ENCODE peak calls at places on chromosomes 4 and X, in six cellular contexts. H, L, O, S, F and R are unnamed samples. For H3K4me1, the result is how much of the 10 kb centered on the place peaks cover.

GRCh38 chrX:71053217-71053621 is 14.9 kb downstream of the SNX12 start:
- DNase-seq in S (peak), H (no peak), O (peak), F (no peak), L (no peak), R (no peak)

GRCh38 chrX:41382699-41383645 is 49.0 kb downstream of the DDX3X start:
- DNase-seq in O (peak), L (no peak), S (no peak), F (peak), H (no peak), R (no peak)

GRCh38 chr4:187606581-187606980 is 389.0 kb upstream of the ZFP42 start:
- DNase-seq in F (peak), S (peak), L (no peak), O (peak), H (peak), R (peak)

GRCh38 chr4:1116837-1117236 is 3.5 kb upstream of the RNF212 start:
- DNase-seq in H (no peak), L (no peak), F (no peak), O (peak), S (no peak), R (no peak)

GRCh38 chrX:96889726-96890125 is 6.0 kb downstream of the RPA4 start:
- DNase-seq in H (no peak), O (no peak), F (no peak), L (no peak), S (no peak), R (no peak)

GRCh38 chrX:16771483-16772398 is 14.5 kb upstream of the TXLNG start:
- DNase-seq in O (peak), L (no peak), F (peak), H (peak), S (no peak), R (peak)

GRCh38 chr4:183008492-183008891 is 90.6 kb upstream of the WWC2 start:
- DNase-seq in F (no peak), S (no peak), L (no peak), H (no peak), O (no peak), R (no peak)

GRCh38 chr4:33386761-33387160 is 2666.6 kb downstream of the PCDH7 start:
- DNase-seq in S (no peak), L (no peak), H (no peak), F (peak), O (peak), R (no peak)

GRCh38 chrX:119008122-119008744 is 33.8 kb downstream of the LONRF3 start:
- DNase-seq in F (peak), H (peak), O (peak), L (no peak), S (peak), R (no peak)

GRCh38 chr4:173821031-173821430 is 291.0 kb upstream of the HAND2 start:
- DNase-seq in F (no peak), O (no peak), L (no peak), S (no peak), H (no peak), R (no peak)

GRCh38 chrX:109626637-109627036 is 1.7 kb upstream of the KCNE5 start:
- DNase-seq in H (no peak), S (no peak), O (no peak), F (no peak), L (no peak), R (no peak)

GRCh38 chr4:153684182-153685073 is at the start of gene TLR2:
- DNase-seq in S (peak), F (peak), L (peak), H (no peak), O (peak), R (no peak)

GRCh38 chr4:146545102-146545501 is 23.4 kb upstream of the SLC10A7 start:
- DNase-seq in L (no peak), H (no peak), F (peak), S (peak), O (peak), R (peak)

GRCh38 chr4:32775049-32775448 is 2054.9 kb downstream of the PCDH7 start:
- DNase-seq in H (peak), F (peak), S (no peak), O (peak), L (no peak), R (peak)

GRCh38 chr4:165204462-165204830 is 2.9 kb upstream of the KLHL2 start:
- DNase-seq in S (no peak), H (no peak), O (no peak), F (peak), L (no peak), R (peak)

GRCh38 chr4:113718252-113718651 is 43.3 kb downstream of the CAMK2D start:
- DNase-seq in L (no peak), H (no peak), S (no peak), O (no peak), F (no peak), R (no peak)
- H3K4me1 ChIP-seq in L (under half), H (under half), S (under half), O (under half), F (under half), R (under half)

DNA sequence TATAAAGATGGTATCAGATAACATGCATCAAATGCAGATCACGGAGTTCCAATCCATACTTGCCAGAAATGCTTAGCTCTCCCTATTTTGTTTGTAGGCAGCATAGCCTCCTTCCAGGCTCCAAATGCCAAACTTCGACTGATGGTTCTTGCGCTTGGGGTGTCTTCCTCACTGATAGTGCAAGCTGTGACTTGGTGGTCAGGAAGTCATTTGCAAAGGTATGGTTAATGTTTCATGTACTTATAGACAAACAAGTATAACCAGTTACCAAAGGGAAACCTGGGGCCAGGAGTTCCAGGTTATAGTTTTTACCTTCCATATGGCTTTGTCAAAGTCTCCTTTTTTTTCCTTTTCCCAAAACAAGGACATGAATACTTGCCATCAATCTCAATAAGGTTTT is 5.3 kb downstream of the CWH43 start:
- DNase-seq in F (no peak), O (no peak), S (no peak), H (no peak), L (no peak), R (peak)
- H3K4me1 ChIP-seq in F (under half), O (under half), S (under half), H (under half), L (under half), R (under half)

GRCh38 chr4:101156619-101157310 is 190.6 kb downstream of the PPP3CA start:
- DNase-seq in F (no peak), O (no peak), L (no peak), S (no peak), H (no peak), R (no peak)

GRCh38 chr4:101158507-101158906 is 188.8 kb downstream of the PPP3CA start:
- DNase-seq in L (no peak), F (no peak), O (no peak), S (no peak), H (no peak), R (no peak)

GRCh38 chr4:101157415-101158135 is 189.8 kb downstream of the PPP3CA start:
- DNase-seq in H (no peak), F (no peak), O (no peak), L (no peak), S (no peak), R (no peak)

GRCh38 chr4:101155859-101156430 is 191.4 kb downstream of the PPP3CA start:
- DNase-seq in H (no peak), L (no peak), O (no peak), F (no peak), S (no peak), R (no peak)

DNA sequence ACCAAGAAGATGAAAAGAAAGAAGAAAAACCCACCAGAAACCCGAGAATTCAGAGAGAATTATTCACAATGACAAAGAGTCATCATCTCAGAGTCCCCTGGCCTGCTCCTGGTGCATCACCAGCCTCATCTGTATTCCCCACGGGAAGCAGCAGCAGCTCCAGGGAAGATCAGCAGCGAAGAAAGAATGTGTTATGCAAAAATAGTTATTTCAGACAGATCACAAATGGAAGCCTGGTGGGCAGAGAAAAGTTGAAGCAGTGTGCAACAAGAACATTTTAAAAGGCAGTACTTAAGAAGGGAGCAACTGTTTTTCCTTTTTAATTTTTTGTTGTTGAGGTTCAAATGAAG is 189.2 kb downstream of the PPP3CA start:
- DNase-seq in S (no peak), F (no peak), H (no peak), O (no peak), L (no peak), R (no peak)
- H3K4me1 ChIP-seq in S (under half), F (under half), H (under half), O (under half), L (under half), R (under half)

GRCh38 chrX:151745651-151746050 is 11.1 kb downstream of the CNGA2 start:
- DNase-seq in F (no peak), L (no peak), S (no peak), O (no peak), H (no peak), R (no peak)

GRCh38 chrX:151738751-151739150 is 4.2 kb downstream of the CNGA2 start:
- DNase-seq in L (no peak), S (no peak), H (no peak), F (no peak), O (no peak), R (no peak)

GRCh38 chrX:151743651-151744470 is 9.3 kb downstream of the CNGA2 start:
- DNase-seq in H (no peak), L (no peak), F (no peak), S (no peak), O (no peak), R (no peak)

GRCh38 chrX:151741606-151742005 is 7.1 kb downstream of the CNGA2 start:
- DNase-seq in S (no peak), L (no peak), O (no peak), F (no peak), H (no peak), R (no peak)

DNA sequence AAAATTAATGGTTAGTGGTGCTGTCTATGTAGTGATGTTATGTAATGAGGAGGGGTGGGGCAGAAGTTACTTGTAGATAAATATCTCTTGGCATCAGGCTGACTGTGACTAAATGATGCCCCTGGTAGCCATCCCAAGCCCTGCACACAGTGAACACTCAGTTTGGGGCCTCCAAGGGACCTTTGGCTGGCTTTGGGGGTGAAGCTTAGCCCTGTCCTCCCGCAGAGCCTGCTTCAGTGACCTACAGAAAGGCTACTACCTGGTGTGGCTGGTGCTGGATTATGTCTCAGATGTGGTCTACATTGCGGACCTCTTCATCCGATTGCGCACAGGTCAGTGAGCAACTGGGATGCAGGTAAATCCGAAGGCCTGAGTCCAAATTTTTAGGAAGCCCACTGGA is 7.8 kb downstream of the CNGA2 start:
- DNase-seq in L (no peak), O (no peak), H (no peak), F (no peak), S (no peak), R (no peak)
- H3K4me1 ChIP-seq in L (under half), O (under half), H (under half), F (under half), S (under half), R (under half)

GRCh38 chr4:70737006-70737405 is 15.2 kb downstream of the RUFY3 start:
- DNase-seq in L (no peak), O (peak), S (peak), F (no peak), H (no peak), R (no peak)
- H3K4me1 ChIP-seq in L (under half), O (under half), S (under half), F (under half), H (under half), R (under half)

GRCh38 chr4:140071043-140071442 is 82.9 kb downstream of the MAML3 start:
- DNase-seq in S (no peak), F (no peak), H (no peak), O (no peak), L (no peak), R (no peak)

GRCh38 chr4:140071806-140072205 is 82.2 kb downstream of the MAML3 start:
- DNase-seq in F (no peak), O (peak), S (peak), L (no peak), H (no peak), R (no peak)

GRCh38 chr4:140068247-140068646 is 85.7 kb downstream of the MAML3 start:
- DNase-seq in F (no peak), L (no peak), O (no peak), S (no peak), H (no peak), R (no peak)

GRCh38 chr4:140069068-140069467 is 84.9 kb downstream of the MAML3 start:
- DNase-seq in L (peak), H (no peak), O (peak), S (no peak), F (peak), R (no peak)

GRCh38 chr4:140070369-140070768 is 83.6 kb downstream of the MAML3 start:
- DNase-seq in S (peak), O (no peak), H (no peak), F (no peak), L (no peak), R (no peak)
- H3K4me1 ChIP-seq in S (under half), O (under half), H (under half), F (under half), L (under half), R (under half)

DNA sequence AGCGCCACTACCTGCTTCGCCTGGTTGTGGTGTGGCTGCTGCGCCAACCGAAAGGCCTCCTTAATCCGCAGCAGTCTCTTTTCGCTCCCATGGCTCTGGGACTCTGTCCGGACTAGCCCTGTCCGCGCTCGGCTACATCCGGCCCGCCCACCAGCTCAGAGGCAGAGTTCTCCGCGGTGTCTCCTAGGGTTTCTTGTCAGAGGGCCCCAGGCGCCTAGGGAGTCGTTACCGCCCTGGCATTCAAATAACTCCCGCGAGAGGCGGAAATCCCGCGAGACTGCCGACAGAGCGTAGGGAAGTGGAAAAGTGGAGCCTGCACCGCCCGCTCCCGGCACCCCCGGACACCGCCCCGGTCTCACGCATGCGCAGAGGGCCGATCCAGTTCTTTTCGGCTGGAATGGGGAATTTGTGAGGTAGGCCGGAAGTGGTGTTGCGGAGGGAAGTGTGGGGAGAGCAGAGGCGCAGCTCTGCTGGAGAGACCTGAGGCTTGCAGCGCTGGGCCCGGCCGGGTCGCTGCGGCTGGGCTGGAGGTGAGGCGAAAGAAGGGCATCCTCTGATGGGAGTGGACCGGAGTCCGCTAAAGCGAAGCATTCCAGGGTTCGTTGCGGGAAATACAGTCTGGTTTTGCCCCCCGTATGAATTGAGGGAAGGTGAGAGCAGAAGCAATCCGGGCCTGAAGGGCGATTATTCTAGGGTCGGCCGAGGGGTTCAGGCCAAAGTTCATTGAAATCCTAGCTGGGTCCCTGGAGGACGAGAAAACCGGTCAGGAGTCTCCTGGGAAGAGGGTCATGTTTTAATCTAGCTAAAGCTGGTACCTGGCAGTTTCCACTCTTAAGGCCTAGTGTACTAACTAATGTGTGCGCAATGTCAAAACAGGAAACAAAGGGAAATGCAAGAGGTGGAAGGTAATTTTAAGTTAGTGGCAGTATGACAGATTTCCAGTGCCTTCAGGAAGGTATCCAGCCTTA is at the start of gene FAM200B:
- DNase-seq in H (peak), F (peak), L (peak), O (peak), S (peak), R (peak)
- H3K4me1 ChIP-seq in H (under half), F (half or more), L (under half), O (under half), S (under half), R (under half)